ENCODE peak calls at places on chromosome 10, in six cellular contexts. C is AG04450; P is A172; A is neuronal stem cell; J is stimulated activated CD8-positive, alpha-beta memory T cell treated with anti-CD3 and anti-CD28 coated beads, Interleukin-15, amount 100 ng/mL, for 24 hours; S is GM04504. B is an unnamed sample.

GRCh38 chr10:96417432-96417831 is 58.6 kb upstream of the OPALIN start:
- DNase-seq in A (no peak), P (peak), J (no peak), C (no peak), S (no peak), B (no peak)

GRCh38 chr10:3395487-3395886 is 222.9 kb upstream of the PITRM1 start:
- DNase-seq in J (no peak), C (no peak), A (no peak), S (no peak), P (no peak), B (peak)

GRCh38 chr10:28853195-28853594 is 175.9 kb downstream of the BAMBI start:
- DNase-seq in C (no peak), J (no peak), P (peak), S (no peak), A (no peak), B (no peak)

GRCh38 chr10:97974526-97975525 is 55.6 kb downstream of the CRTAC1 start:
- DNase-seq in J (no peak), P (no peak), C (no peak), A (peak), S (no peak), B (no peak)

GRCh38 chr10:91312031-91312733 is 91.7 kb downstream of the PCGF5 start:
- DNase-seq in C (no peak), S (no peak), A (no peak), P (no peak), J (no peak), B (no peak)

GRCh38 chr10:46545861-46546590 is 10.4 kb downstream of the GPRIN2 start:
- DNase-seq in A (no peak), S (no peak), J (no peak), P (no peak), C (no peak), B (no peak)

GRCh38 chr10:49526624-49527023 is 12.3 kb downstream of the ERCC6 start:
- DNase-seq in J (no peak), A (no peak), S (no peak), C (no peak), P (no peak), B (no peak)

GRCh38 chr10:124588736-124589451 is 127.3 kb downstream of the LHPP start:
- DNase-seq in J (no peak), P (peak), S (no peak), C (no peak), A (no peak), B (no peak)

GRCh38 chr10:116461680-116462079 is 34.0 kb downstream of the PNLIPRP3 start:
- DNase-seq in P (no peak), S (no peak), A (no peak), C (no peak), J (no peak), B (no peak)

GRCh38 chr10:108445746-108446145 is 1281.2 kb upstream of the SORCS1 start:
- DNase-seq in P (no peak), A (no peak), J (no peak), C (no peak), S (no peak), B (no peak)

GRCh38 chr10:110069502-110069982 is 61.8 kb downstream of the ADD3 start:
- DNase-seq in A (no peak), S (no peak), P (no peak), J (no peak), C (no peak), B (peak)

GRCh38 chr10:48804740-48805182 is 120.1 kb downstream of the WDFY4 start:
- DNase-seq in S (no peak), P (no peak), A (no peak), J (no peak), C (no peak), B (no peak)

GRCh38 chr10:88270871-88271713 is 312.0 kb downstream of the RNLS start:
- DNase-seq in A (no peak), P (peak), J (no peak), C (no peak), S (peak), B (peak)

GRCh38 chr10:116615199-116615776 is 5.5 kb upstream of the PNLIPRP2 start:
- DNase-seq in A (no peak), P (no peak), S (no peak), C (no peak), J (no peak), B (no peak)

GRCh38 chr10:104197364-104197763 is 34.8 kb downstream of the CFAP43 start:
- DNase-seq in P (peak), J (no peak), C (no peak), A (no peak), S (no peak), B (no peak)

GRCh38 chr10:118041316-118041715 is 5.4 kb downstream of the RAB11FIP2 start:
- DNase-seq in A (no peak), P (peak), J (no peak), S (no peak), C (no peak), B (no peak)

GRCh38 chr10:51879238-51879637 is 179.8 kb upstream of the CSTF2T start:
- DNase-seq in A (no peak), P (peak), S (peak), J (no peak), C (peak), B (no peak)

GRCh38 chr10:56258378-56258777 is 102.7 kb downstream of the ZWINT start:
- DNase-seq in S (no peak), P (no peak), C (no peak), A (no peak), J (no peak), B (no peak)

GRCh38 chr10:12448729-12449391 is 99.5 kb downstream of the CAMK1D start:
- DNase-seq in P (peak), J (peak), C (peak), A (no peak), S (peak), B (peak)

GRCh38 chr10:117425908-117426566 is 50.8 kb upstream of the PDZD8 start:
- DNase-seq in A (no peak), S (no peak), C (no peak), P (no peak), J (no peak), B (no peak)

GRCh38 chr10:91700788-91701444 is 68.0 kb upstream of the PPP1R3C start:
- DNase-seq in C (peak), P (peak), S (peak), J (no peak), A (no peak), B (no peak)

GRCh38 chr10:133126431-133127290 is 33.4 kb upstream of the KNDC1 start:
- DNase-seq in J (no peak), C (no peak), P (no peak), S (no peak), A (no peak), B (no peak)

GRCh38 chr10:88091490-88092061 is 228.2 kb downstream of the PTEN start:
- DNase-seq in A (no peak), J (peak), P (no peak), S (no peak), C (no peak), B (peak)

GRCh38 chr10:46001187-46001756 is 29.0 kb downstream of the TIMM23 start:
- DNase-seq in J (no peak), S (no peak), C (no peak), A (no peak), P (no peak), B (no peak)

B was measured in OCI-LY7.